ENCODE peak calls at places on chromosomes 16 and 17, in five cellular contexts. Z is DND-41, O is H7, D is psoas muscle, F is PC-9. K is an unnamed sample.

GRCh38 chr17:78697122-78697845 is 84.8 kb downstream of the CYTH1 start:
- DNase-seq in F (no peak), D (no peak), O (no peak), Z (no peak), K (no peak)

GRCh38 chr16:24493859-24494258 is 45.5 kb upstream of the RBBP6 start:
- DNase-seq in Z (no peak), F (peak), O (no peak), D (no peak), K (no peak)

GRCh38 chr17:66190738-66191606 is 961 bp downstream of the CEP112 start:
- DNase-seq in D (no peak), F (no peak), Z (no peak), O (no peak), K (no peak)

GRCh38 chr17:17039911-17040310 is 2.3 kb upstream of the MPRIP start:
- DNase-seq in Z (no peak), O (no peak), D (no peak), F (no peak), K (no peak)

GRCh38 chr16:21326459-21326858 is 48.4 kb upstream of the CRYM start:
- DNase-seq in F (no peak), O (no peak), D (no peak), Z (no peak), K (no peak)

GRCh38 chr17:2700031-2700490 is 11.5 kb downstream of the CLUH start:
- DNase-seq in F (no peak), Z (no peak), O (peak), D (no peak), K (no peak)

GRCh38 chr16:46729326-46729995 is 18.7 kb downstream of the MYLK3 start:
- DNase-seq in F (no peak), O (no peak), D (no peak), Z (no peak), K (no peak)

GRCh38 chr16:85417156-85417860 is 195.8 kb upstream of the GSE1 start:
- DNase-seq in Z (peak), D (peak), F (no peak), O (no peak), K (no peak)

GRCh38 chr16:85123891-85124635 is 11.8 kb upstream of the CIBAR2 start:
- DNase-seq in D (peak), F (peak), Z (no peak), O (peak), K (no peak)

GRCh38 chr16:10647264-10647720 is 47.4 kb downstream of the TEKT5 start:
- DNase-seq in F (no peak), O (no peak), Z (no peak), D (no peak), K (no peak)
- H3K4me3 ChIP-seq in F (no peak), O (no peak), Z (no peak), D (no peak), K (no peak)

GRCh38 chr17:68178831-68179230 is 69.0 kb upstream of the AMZ2 start:
- DNase-seq in Z (no peak), D (no peak), F (no peak), O (no peak), K (no peak)
- H3K4me3 ChIP-seq in Z (no peak), D (no peak), F (no peak), O (no peak), K (no peak)

GRCh38 chr17:68599873-68600122 is 1.4 kb downstream of the FAM20A start:
- DNase-seq in Z (no peak), D (peak), O (no peak), F (no peak), K (no peak)

GRCh38 chr17:68599091-68599872 is 1.9 kb downstream of the FAM20A start:
- DNase-seq in D (no peak), Z (no peak), F (no peak), O (no peak), K (no peak)

GRCh38 chr17:68596411-68596945 is 4.7 kb downstream of the FAM20A start:
- DNase-seq in O (no peak), D (no peak), Z (no peak), F (no peak), K (no peak)

GRCh38 chr17:68598545-68598961 is 2.6 kb downstream of the FAM20A start:
- DNase-seq in D (no peak), Z (no peak), O (no peak), F (no peak), K (no peak)

GRCh38 chr17:68598074-68598473 is 3.1 kb downstream of the FAM20A start:
- DNase-seq in D (no peak), Z (no peak), F (no peak), O (no peak), K (no peak)
- H3K4me3 ChIP-seq in D (peak), Z (no peak), F (no peak), O (peak), K (no peak)

DNA sequence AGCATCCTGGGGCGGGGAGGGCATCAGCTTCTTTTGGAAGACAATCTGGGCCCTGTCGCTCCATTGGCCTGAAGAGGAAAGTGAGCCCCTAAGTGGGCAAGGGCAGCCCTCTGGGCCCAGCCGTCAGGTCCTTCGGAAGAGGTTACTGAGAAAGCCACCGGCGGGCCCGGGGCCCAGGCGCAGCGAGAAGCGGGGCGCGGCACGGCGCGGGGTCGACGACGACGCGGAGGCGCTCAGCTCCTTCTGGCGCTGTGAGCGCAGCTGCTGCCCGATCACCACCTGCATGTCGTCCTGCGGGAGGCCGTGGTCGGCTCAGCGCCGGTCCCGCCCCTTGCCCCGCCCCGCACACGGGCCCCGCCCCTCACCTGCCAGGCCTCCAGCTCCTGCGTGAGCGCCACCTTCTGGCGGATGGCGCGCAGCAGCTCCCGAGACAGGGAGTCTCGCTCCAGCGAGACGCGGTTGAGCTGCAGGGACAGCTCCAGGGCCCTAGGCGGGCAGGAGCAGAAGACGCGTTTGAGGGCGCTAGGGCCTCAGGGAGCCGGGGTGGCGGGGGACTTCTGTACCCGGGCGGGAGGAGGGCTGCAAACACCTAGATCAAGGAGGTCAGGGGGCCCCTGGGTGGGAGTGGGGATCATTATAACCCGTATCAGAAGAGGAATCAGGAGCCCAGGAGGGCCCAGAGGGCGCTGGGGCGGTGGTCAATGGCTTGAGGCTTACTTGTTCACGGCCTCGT is 4.3 kb downstream of the THOC6 start:
- DNase-seq in D (peak), O (peak), Z (peak), F (peak), K (peak)
- H3K4me3 ChIP-seq in D (peak), O (no peak), Z (no peak), F (no peak), K (no peak)

GRCh38 chr17:39739020-39739884 is 1.5 kb downstream of the GRB7 start:
- DNase-seq in D (peak), F (peak), O (peak), Z (no peak), K (no peak)

GRCh38 chr17:39742126-39742855 is 4.6 kb downstream of the GRB7 start:
- DNase-seq in F (no peak), D (peak), Z (no peak), O (no peak), K (no peak)

GRCh38 chr17:39739885-39740356 is 2.2 kb downstream of the GRB7 start:
- DNase-seq in Z (no peak), D (peak), O (peak), F (peak), K (no peak)

GRCh38 chr17:39738568-39738901 is 797 bp downstream of the GRB7 start:
- DNase-seq in D (peak), F (peak), Z (no peak), O (peak), K (peak)

GRCh38 chr17:39740357-39741111 is 2.8 kb downstream of the GRB7 start:
- DNase-seq in O (peak), Z (no peak), D (peak), F (peak), K (no peak)
- H3K4me3 ChIP-seq in O (peak), Z (no peak), D (no peak), F (peak), K (no peak)

DNA sequence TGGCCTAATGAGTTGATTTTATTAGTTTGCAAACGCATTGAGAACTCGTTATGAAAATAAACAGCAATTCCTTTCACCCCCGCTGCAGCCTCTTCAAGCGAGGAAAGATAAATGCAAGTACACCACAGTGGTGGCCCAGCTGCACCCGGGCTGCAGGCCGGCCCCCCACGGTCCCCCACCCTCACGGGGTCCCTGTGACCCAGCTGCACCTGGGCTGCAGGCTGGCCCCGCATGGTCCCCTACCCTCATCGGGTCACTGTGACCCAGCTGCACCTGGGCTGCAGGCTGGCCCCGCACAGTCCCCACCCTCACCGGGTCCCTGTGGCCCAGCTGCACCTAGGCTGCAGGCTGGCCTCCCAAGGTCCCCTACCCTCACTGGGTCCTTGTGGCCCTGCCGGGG is 32.2 kb downstream of the SDK2 start:
- DNase-seq in O (peak), D (no peak), F (no peak), Z (no peak), K (no peak)
- H3K4me3 ChIP-seq in O (no peak), D (no peak), F (no peak), Z (no peak), K (no peak)

GRCh38 chr17:4709794-4710692 is at the start of gene ARRB2:
- DNase-seq in Z (peak), D (peak), F (peak), O (peak), K (peak)

GRCh38 chr17:4706121-4706520 is 2.2 kb upstream of the PELP1 start:
- DNase-seq in Z (no peak), F (no peak), D (no peak), O (peak), K (no peak)

GRCh38 chr17:4703330-4703691 is 626 bp downstream of the PELP1 start:
- DNase-seq in Z (no peak), D (no peak), O (no peak), F (no peak), K (no peak)

GRCh38 chr17:4708436-4708835 is 2.0 kb upstream of the ARRB2 start:
- DNase-seq in D (no peak), F (no peak), Z (peak), O (peak), K (peak)

DNA sequence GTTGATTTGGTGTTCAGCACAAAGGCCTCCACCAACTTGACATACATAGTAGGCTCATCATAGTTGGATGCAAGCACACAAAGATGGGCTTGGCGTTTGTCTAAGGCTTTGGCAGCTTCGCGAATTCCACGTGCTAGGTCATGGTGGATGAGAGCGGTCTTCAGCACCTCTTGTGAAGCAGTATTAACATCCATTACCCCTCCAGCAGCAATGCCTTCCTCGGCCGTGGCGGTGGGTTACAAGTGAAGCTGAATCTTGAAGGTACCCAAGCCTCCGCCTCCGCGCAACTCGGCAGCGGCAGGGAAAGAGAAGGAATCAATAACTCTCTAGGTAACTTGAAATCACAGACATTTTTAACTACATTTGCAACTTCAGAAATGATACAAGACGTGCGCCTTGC is 1.1 kb upstream of the PELP1 start:
- DNase-seq in D (no peak), F (no peak), O (no peak), Z (no peak), K (no peak)
- H3K4me3 ChIP-seq in D (peak), F (peak), O (no peak), Z (peak), K (peak)

DNA sequence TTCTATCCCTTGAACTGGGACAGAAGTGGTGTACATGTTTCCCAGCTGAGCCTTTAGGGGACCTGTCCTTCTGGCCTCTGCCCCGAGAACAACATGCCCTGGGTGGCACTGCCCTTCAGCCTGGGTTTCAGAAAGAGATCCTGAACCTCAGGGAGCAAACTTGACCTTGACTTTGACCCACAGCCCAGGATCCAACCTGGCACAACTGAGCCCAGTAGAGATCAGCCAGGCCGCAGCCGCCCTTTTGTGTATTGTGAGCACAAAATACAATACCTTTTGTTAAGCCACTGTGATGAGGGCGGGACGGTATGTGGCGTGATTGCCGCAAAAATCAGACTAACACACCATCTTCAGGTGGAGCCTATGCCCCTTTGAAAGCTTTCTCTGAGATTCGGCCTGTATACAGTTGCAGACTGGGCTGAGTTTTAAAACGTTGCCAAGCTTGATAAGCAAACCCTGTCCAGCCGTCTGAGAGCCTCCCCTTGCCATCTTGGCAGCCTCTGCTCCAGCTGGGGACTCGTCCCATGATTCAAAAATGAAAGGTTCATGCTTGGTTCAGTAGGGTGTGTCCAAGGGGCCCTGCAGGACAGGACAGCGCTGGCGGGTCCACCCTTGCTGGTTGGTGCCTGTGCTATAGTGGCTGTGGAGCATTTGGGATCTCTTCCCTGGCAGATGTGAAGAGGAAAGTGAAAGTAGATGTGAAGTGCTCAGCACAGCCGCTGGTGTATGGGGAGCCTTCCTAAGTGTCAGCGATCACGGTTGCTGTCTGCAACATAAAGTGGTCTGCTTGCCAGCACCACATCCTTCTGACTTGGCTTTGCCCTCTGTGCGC is 40.3 kb downstream of the FOXL1 start:
- DNase-seq in Z (no peak), O (no peak), D (no peak), F (no peak), K (no peak)
- H3K4me3 ChIP-seq in Z (no peak), O (no peak), D (peak), F (no peak), K (no peak)

DNA sequence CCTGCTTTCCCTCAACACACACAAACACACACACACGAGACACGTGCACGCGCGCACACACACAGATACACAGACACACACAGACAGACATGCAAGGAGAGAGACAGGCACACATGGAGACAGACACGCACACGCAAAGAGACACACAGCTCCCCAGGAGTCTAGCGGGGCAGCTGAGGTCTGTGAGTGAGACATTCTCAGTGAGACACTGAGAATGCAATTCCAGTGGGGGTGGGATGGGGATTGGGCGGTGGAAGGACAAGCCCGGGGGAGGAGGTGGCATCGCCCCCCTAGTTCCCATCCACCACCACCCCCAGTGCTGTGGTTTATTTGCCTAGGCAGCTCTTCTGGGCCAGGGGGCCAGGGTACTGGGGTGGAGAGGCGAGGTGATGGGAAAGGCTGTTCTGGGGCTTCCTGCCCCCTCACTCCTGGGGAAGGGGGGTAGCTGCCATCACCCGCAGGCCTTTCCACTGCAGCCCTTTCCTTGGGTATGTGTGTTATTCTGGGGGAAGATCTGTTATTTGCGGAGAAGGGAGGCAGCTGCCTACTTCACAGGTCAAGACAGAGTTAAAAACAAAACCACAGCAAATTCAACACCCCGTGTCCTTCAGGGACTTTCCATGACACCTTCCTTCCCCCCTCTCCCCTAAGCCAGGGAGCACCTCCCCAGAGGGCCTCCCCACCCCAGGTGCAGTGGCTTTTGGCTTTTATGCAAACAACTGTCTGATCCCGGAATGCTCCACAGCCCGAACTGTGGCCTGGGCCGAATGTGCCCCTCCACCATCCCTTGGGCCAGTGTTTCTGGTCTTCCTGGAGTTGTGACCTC is 18.0 kb downstream of the GRB7 start:
- DNase-seq in Z (peak), O (peak), F (no peak), D (no peak), K (peak)
- H3K4me3 ChIP-seq in Z (no peak), O (no peak), F (no peak), D (no peak), K (peak)

K was measured in CD8-positive, alpha-beta memory T cell.